ENCODE peak calls at places on chromosomes 3 and 15, in five cellular contexts. One of them, this sample, is unnamed.

GRCh38 chr3:129611812-129612349 is 5.4 kb upstream of the PLXND1 start:
- DNase-seq in fibroblast of pulmonary artery: no peak
- DNase-seq in CD8-positive, alpha-beta memory T cell: no peak
- DNase-seq in transverse colon: no peak
- DNase-seq in GM06990: no peak
- DNase-seq in this sample: no peak

GRCh38 chr3:69370156-69370944 is 15.5 kb downstream of the FRMD4B start:
- DNase-seq in CD8-positive, alpha-beta memory T cell: no peak
- DNase-seq in transverse colon: peak; percentile 89
- DNase-seq in fibroblast of pulmonary artery: no peak
- DNase-seq in GM06990: no peak
- DNase-seq in this sample: no peak

GRCh38 chr3:30659270-30660127 is 53.1 kb downstream of the TGFBR2 start:
- DNase-seq in CD8-positive, alpha-beta memory T cell: no peak
- DNase-seq in GM06990: no peak
- DNase-seq in transverse colon: no peak
- DNase-seq in fibroblast of pulmonary artery: peak; percentile 91
- DNase-seq in this sample: no peak

GRCh38 chr15:68706256-68706655 is 114.4 kb downstream of the ANP32A start:
- DNase-seq in transverse colon: no peak
- DNase-seq in CD8-positive, alpha-beta memory T cell: no peak
- DNase-seq in GM06990: no peak
- DNase-seq in fibroblast of pulmonary artery: no peak
- DNase-seq in this sample: no peak

GRCh38 chr3:180048840-180049239 is 12.1 kb upstream of the PEX5L start:
- DNase-seq in GM06990: no peak
- DNase-seq in CD8-positive, alpha-beta memory T cell: no peak
- DNase-seq in fibroblast of pulmonary artery: peak; percentile 14
- DNase-seq in transverse colon: no peak
- DNase-seq in this sample: no peak

GRCh38 chr15:38398134-38398533 is 55.8 kb upstream of the FAM98B start:
- DNase-seq in CD8-positive, alpha-beta memory T cell: no peak
- DNase-seq in transverse colon: peak; percentile 15
- DNase-seq in GM06990: no peak
- DNase-seq in fibroblast of pulmonary artery: peak; percentile 94
- DNase-seq in this sample: peak; percentile 46

GRCh38 chr3:123657578-123657977 is 72.7 kb upstream of the HACD2 start:
- DNase-seq in transverse colon: peak; percentile 35
- DNase-seq in GM06990: no peak
- DNase-seq in CD8-positive, alpha-beta memory T cell: no peak
- DNase-seq in fibroblast of pulmonary artery: peak; percentile 30
- DNase-seq in this sample: no peak

GRCh38 chr3:49454457-49454856 is 15.6 kb upstream of the DAG1 start:
- DNase-seq in fibroblast of pulmonary artery: no peak
- DNase-seq in CD8-positive, alpha-beta memory T cell: no peak
- DNase-seq in GM06990: no peak
- DNase-seq in transverse colon: no peak
- DNase-seq in this sample: no peak

GRCh38 chr3:24493951-24494615 is 567 bp downstream of the THRB start:
- DNase-seq in fibroblast of pulmonary artery: peak; percentile 26
- DNase-seq in GM06990: no peak
- DNase-seq in transverse colon: peak; percentile 66
- DNase-seq in CD8-positive, alpha-beta memory T cell: no peak
- DNase-seq in this sample: peak; percentile 71

GRCh38 chr3:128112406-128112968 is 11.1 kb downstream of the RUVBL1 start:
- DNase-seq in GM06990: no peak
- DNase-seq in fibroblast of pulmonary artery: peak; percentile 89
- DNase-seq in transverse colon: no peak
- DNase-seq in CD8-positive, alpha-beta memory T cell: peak; percentile 70
- DNase-seq in this sample: no peak

GRCh38 chr3:195084746-195085145 is 186.2 kb downstream of the XXYLT1 start:
- DNase-seq in GM06990: no peak
- DNase-seq in transverse colon: no peak
- DNase-seq in CD8-positive, alpha-beta memory T cell: no peak
- DNase-seq in fibroblast of pulmonary artery: no peak
- DNase-seq in this sample: no peak

GRCh38 chr3:195086341-195086740 is 184.6 kb downstream of the XXYLT1 start:
- DNase-seq in CD8-positive, alpha-beta memory T cell: peak; percentile 2
- DNase-seq in transverse colon: no peak
- DNase-seq in GM06990: no peak
- DNase-seq in fibroblast of pulmonary artery: no peak
- DNase-seq in this sample: no peak

GRCh38 chr3:195087321-195087720 is 183.6 kb downstream of the XXYLT1 start:
- DNase-seq in CD8-positive, alpha-beta memory T cell: peak; percentile 25
- DNase-seq in fibroblast of pulmonary artery: no peak
- DNase-seq in transverse colon: no peak
- DNase-seq in GM06990: no peak
- DNase-seq in this sample: no peak

GRCh38 chr3:195085356-195086130 is 185.4 kb downstream of the XXYLT1 start:
- DNase-seq in GM06990: no peak
- DNase-seq in fibroblast of pulmonary artery: no peak
- DNase-seq in CD8-positive, alpha-beta memory T cell: peak; percentile 39
- DNase-seq in transverse colon: no peak
- DNase-seq in this sample: no peak

GRCh38 chr3:195086885-195087284 is 184.1 kb downstream of the XXYLT1 start:
- DNase-seq in fibroblast of pulmonary artery: no peak
- DNase-seq in GM06990: no peak
- DNase-seq in CD8-positive, alpha-beta memory T cell: peak; percentile 33
- DNase-seq in transverse colon: no peak
- DNase-seq in this sample: no peak
- H3K4me3 ChIP-seq in fibroblast of pulmonary artery: no peak overlapping the region
- H3K4me3 ChIP-seq in GM06990: no peak overlapping the region
- H3K4me3 ChIP-seq in CD8-positive, alpha-beta memory T cell: no peak overlapping the region
- H3K4me3 ChIP-seq in transverse colon: no peak overlapping the region
- H3K4me3 ChIP-seq in this sample: no peak overlapping the region

GRCh38 chr3:72344256-72345046 is 503.8 kb downstream of the SHQ1 start:
- DNase-seq in transverse colon: no peak
- DNase-seq in GM06990: no peak
- DNase-seq in CD8-positive, alpha-beta memory T cell: no peak
- DNase-seq in fibroblast of pulmonary artery: no peak
- DNase-seq in this sample: no peak
- H3K4me3 ChIP-seq in transverse colon: no peak overlapping the region
- H3K4me3 ChIP-seq in GM06990: no peak overlapping the region
- H3K4me3 ChIP-seq in CD8-positive, alpha-beta memory T cell: no peak overlapping the region
- H3K4me3 ChIP-seq in fibroblast of pulmonary artery: no peak overlapping the region
- H3K4me3 ChIP-seq in this sample: no peak overlapping the region

GRCh38 chr15:101614761-101615160 is 37.4 kb downstream of the TM2D3 start:
- DNase-seq in transverse colon: no peak
- DNase-seq in fibroblast of pulmonary artery: no peak
- DNase-seq in GM06990: no peak
- DNase-seq in CD8-positive, alpha-beta memory T cell: no peak
- DNase-seq in this sample: no peak

GRCh38 chr15:101617390-101617965 is 34.7 kb downstream of the TM2D3 start:
- DNase-seq in GM06990: no peak
- DNase-seq in transverse colon: no peak
- DNase-seq in CD8-positive, alpha-beta memory T cell: no peak
- DNase-seq in fibroblast of pulmonary artery: peak; percentile 49
- DNase-seq in this sample: no peak

GRCh38 chr15:101614001-101614585 is 38.1 kb downstream of the TM2D3 start:
- DNase-seq in GM06990: no peak
- DNase-seq in CD8-positive, alpha-beta memory T cell: no peak
- DNase-seq in transverse colon: no peak
- DNase-seq in fibroblast of pulmonary artery: no peak
- DNase-seq in this sample: no peak

GRCh38 chr15:101615986-101616848 is 36.0 kb downstream of the TM2D3 start:
- DNase-seq in CD8-positive, alpha-beta memory T cell: no peak
- DNase-seq in fibroblast of pulmonary artery: peak; percentile 75
- DNase-seq in GM06990: no peak
- DNase-seq in transverse colon: peak; percentile 35
- DNase-seq in this sample: peak; percentile 82

GRCh38 chr15:101615414-101615985 is 36.7 kb downstream of the TM2D3 start:
- DNase-seq in GM06990: no peak
- DNase-seq in transverse colon: no peak
- DNase-seq in CD8-positive, alpha-beta memory T cell: no peak
- DNase-seq in fibroblast of pulmonary artery: peak; percentile 36
- DNase-seq in this sample: no peak
- H3K4me3 ChIP-seq in GM06990: no peak overlapping the region
- H3K4me3 ChIP-seq in transverse colon: peak overlapping the region; percentile 9
- H3K4me3 ChIP-seq in CD8-positive, alpha-beta memory T cell: no peak overlapping the region
- H3K4me3 ChIP-seq in fibroblast of pulmonary artery: no peak overlapping the region
- H3K4me3 ChIP-seq in this sample: no peak overlapping the region

GRCh38 chr15:44715142-44715796 is 4.0 kb downstream of the B2M start:
- DNase-seq in CD8-positive, alpha-beta memory T cell: no peak
- DNase-seq in transverse colon: no peak
- DNase-seq in fibroblast of pulmonary artery: no peak
- DNase-seq in GM06990: no peak
- DNase-seq in this sample: no peak
- H3K4me3 ChIP-seq in CD8-positive, alpha-beta memory T cell: peak overlapping the region; percentile 79
- H3K4me3 ChIP-seq in transverse colon: peak overlapping the region; percentile 82
- H3K4me3 ChIP-seq in fibroblast of pulmonary artery: no peak overlapping the region
- H3K4me3 ChIP-seq in GM06990: peak overlapping the region; percentile 99
- H3K4me3 ChIP-seq in this sample: no peak overlapping the region

DNA sequence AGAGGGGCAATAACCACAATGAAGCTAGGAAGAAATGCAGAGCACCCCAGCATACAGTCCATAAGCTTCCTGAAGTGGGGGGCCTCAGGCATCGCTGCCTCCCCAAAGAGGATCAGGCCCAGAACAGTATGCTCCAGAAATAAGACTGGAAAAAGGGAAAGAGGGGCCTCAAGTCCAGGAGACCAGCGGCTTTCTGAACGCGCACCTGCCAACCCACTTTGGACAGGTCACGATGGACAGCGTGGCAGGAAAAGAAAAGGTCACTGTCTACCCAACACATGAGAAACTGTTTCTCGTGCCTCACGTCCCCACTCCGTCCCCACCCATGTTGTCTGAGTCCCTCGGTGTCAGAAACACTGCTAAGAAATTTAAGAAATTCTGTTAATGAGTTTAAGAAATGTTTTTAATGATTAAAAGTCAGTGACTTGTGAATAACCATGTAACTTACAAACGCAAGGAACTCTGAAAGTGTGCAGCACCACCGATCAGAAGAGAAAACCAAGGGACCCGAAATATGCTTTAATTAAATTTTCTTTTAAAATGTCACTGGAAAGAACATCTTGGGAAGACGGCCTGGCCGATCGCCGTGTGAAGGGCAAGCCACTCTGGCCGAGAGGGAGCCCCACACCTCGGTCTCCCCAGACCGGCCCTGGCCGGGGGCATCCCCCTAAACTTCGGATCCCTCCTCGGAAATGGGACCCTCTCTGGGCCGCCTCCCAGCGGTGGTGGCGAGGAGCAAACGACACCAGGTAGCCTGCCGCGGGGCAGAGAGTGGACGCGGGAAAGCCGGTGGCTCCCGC is 1.7 kb upstream of the PPARG start:
- DNase-seq in CD8-positive, alpha-beta memory T cell: no peak
- DNase-seq in GM06990: no peak
- DNase-seq in transverse colon: peak; percentile 58
- DNase-seq in fibroblast of pulmonary artery: no peak
- DNase-seq in this sample: no peak
- H3K4me3 ChIP-seq in CD8-positive, alpha-beta memory T cell: no peak overlapping the region
- H3K4me3 ChIP-seq in GM06990: no peak overlapping the region
- H3K4me3 ChIP-seq in transverse colon: peak overlapping the region; percentile 93
- H3K4me3 ChIP-seq in fibroblast of pulmonary artery: peak overlapping the region; percentile 53
- H3K4me3 ChIP-seq in this sample: peak overlapping the region; percentile 43

GRCh38 chr3:46947981-46948791 is 28.4 kb downstream of the CCDC12 start:
- DNase-seq in transverse colon: peak; percentile 86
- DNase-seq in fibroblast of pulmonary artery: peak; percentile 75
- DNase-seq in CD8-positive, alpha-beta memory T cell: peak; percentile 89
- DNase-seq in GM06990: no peak
- DNase-seq in this sample: peak; percentile 71

GRCh38 chr3:46944191-46944590 is 32.4 kb downstream of the CCDC12 start:
- DNase-seq in GM06990: no peak
- DNase-seq in transverse colon: no peak
- DNase-seq in CD8-positive, alpha-beta memory T cell: peak; percentile 1
- DNase-seq in fibroblast of pulmonary artery: no peak
- DNase-seq in this sample: no peak

GRCh38 chr3:46946856-46947544 is 29.5 kb downstream of the CCDC12 start:
- DNase-seq in transverse colon: peak; percentile 67
- DNase-seq in GM06990: no peak
- DNase-seq in CD8-positive, alpha-beta memory T cell: peak; percentile 88
- DNase-seq in fibroblast of pulmonary artery: peak; percentile 34
- DNase-seq in this sample: no peak

GRCh38 chr3:46947545-46947899 is 29.0 kb downstream of the CCDC12 start:
- DNase-seq in CD8-positive, alpha-beta memory T cell: no peak
- DNase-seq in fibroblast of pulmonary artery: no peak
- DNase-seq in GM06990: no peak
- DNase-seq in transverse colon: no peak
- DNase-seq in this sample: no peak

DNA sequence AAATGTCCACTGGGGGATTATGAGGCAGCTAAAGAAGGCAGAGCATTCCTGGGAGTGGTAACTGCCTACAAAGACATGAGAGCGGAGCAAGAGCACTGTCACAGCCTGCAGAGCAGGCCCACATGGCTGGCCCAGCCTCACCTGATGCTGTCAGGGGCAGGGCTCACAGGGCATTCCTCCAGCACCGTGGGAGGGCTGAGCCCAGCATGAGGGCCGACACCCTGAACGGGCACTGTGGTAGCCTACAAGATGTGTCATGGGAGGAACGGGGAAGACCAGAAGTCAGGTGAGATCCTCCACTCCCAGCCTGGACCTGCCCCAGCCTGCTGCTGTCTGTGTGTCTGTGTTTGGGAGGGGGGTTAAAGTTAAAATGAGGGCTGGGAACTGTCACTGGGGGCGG is 30.1 kb downstream of the CCDC12 start:
- DNase-seq in fibroblast of pulmonary artery: no peak
- DNase-seq in GM06990: no peak
- DNase-seq in transverse colon: no peak
- DNase-seq in CD8-positive, alpha-beta memory T cell: peak; percentile 35
- DNase-seq in this sample: no peak
- H3K4me3 ChIP-seq in fibroblast of pulmonary artery: no peak overlapping the region
- H3K4me3 ChIP-seq in GM06990: no peak overlapping the region
- H3K4me3 ChIP-seq in transverse colon: no peak overlapping the region
- H3K4me3 ChIP-seq in CD8-positive, alpha-beta memory T cell: no peak overlapping the region
- H3K4me3 ChIP-seq in this sample: no peak overlapping the region

DNA sequence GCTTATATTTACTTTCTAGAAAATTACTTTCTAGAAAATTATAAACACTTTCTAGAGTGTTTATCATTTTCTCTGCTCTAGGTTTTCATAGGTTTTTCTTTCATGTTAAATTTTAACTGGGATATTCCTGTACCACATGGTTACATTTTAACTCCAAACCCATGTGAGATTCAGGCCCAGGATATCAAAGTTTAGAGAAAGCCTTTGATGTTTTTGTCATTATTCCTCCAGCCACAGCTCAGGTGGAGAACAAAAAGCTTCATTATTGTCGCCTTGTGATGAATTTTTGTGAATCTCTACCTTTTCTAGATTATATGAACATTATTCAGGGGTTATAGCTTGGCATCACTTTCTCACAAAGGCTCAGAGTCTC is 816.0 kb downstream of the SQOR start:
- DNase-seq in CD8-positive, alpha-beta memory T cell: no peak
- DNase-seq in fibroblast of pulmonary artery: no peak
- DNase-seq in transverse colon: no peak
- DNase-seq in GM06990: no peak
- DNase-seq in this sample: no peak
- H3K4me3 ChIP-seq in CD8-positive, alpha-beta memory T cell: no peak overlapping the region
- H3K4me3 ChIP-seq in fibroblast of pulmonary artery: no peak overlapping the region
- H3K4me3 ChIP-seq in transverse colon: no peak overlapping the region
- H3K4me3 ChIP-seq in GM06990: no peak overlapping the region
- H3K4me3 ChIP-seq in this sample: no peak overlapping the region

This sample was measured in LNCaP clone FGC.